ENCODE peak calls at places on chromosomes 1 and 21, in six cellular contexts. O is CD4-positive, CD25-positive, alpha-beta regulatory T cell; B is NCI-H510A treated with DMSO at 0.1 percent for 48 hours; C is GM12891; A is PC-9; M is A549. H is an unnamed sample.

GRCh38 chr1:155651861-155652661 is 36.5 kb downstream of the YY1AP1 start:
- DNase-seq in A (peak), M (no peak), C (no peak), O (no peak), B (no peak), H (no peak)

GRCh38 chr1:24694380-24694843 is 50.8 kb upstream of the CLIC4 start:
- DNase-seq in C (no peak), B (peak), A (no peak), O (no peak), M (no peak), H (no peak)

GRCh38 chr1:10678395-10678794 is 118.1 kb downstream of the CASZ1 start:
- DNase-seq in B (no peak), A (no peak), C (no peak), O (no peak), M (no peak), H (no peak)

GRCh38 chr1:113890816-113891215 is 3.4 kb upstream of the BCL2L15 start:
- DNase-seq in A (no peak), O (no peak), C (no peak), B (no peak), M (no peak), H (no peak)

GRCh38 chr1:51621841-51622454 is 5.1 kb downstream of the OSBPL9 start:
- DNase-seq in A (no peak), B (no peak), O (no peak), C (no peak), M (no peak), H (no peak)

GRCh38 chr1:111045033-111045722 is 81.5 kb upstream of the LRIF1 start:
- DNase-seq in C (no peak), A (peak), B (no peak), M (no peak), O (no peak), H (no peak)

GRCh38 chr1:51877434-51878306 is 857 bp downstream of the NRDC start:
- DNase-seq in O (peak), B (no peak), A (no peak), C (no peak), M (no peak), H (no peak)

GRCh38 chr1:11132571-11133293 is 33.1 kb upstream of the EXOSC10 start:
- DNase-seq in B (peak), C (no peak), A (no peak), M (no peak), O (no peak), H (no peak)

GRCh38 chr1:40703316-40703715 is 11.8 kb downstream of the NFYC start:
- DNase-seq in O (no peak), M (no peak), B (no peak), A (no peak), C (no peak), H (no peak)

GRCh38 chr1:13779930-13780329 is 79.9 kb downstream of the PRDM2 start:
- DNase-seq in O (no peak), C (no peak), A (no peak), B (no peak), M (no peak), H (no peak)

GRCh38 chr1:53580739-53581475 is 121.7 kb downstream of the DMRTB1 start:
- DNase-seq in O (no peak), M (no peak), A (no peak), C (no peak), B (no peak), H (no peak)

GRCh38 chr1:94122201-94122970 is 1.4 kb upstream of the ABCA4 start:
- DNase-seq in B (no peak), A (no peak), O (no peak), M (no peak), C (no peak), H (no peak)

GRCh38 chr1:109981128-109981379 is 3.5 kb upstream of the AHCYL1 start:
- DNase-seq in O (no peak), C (no peak), B (no peak), M (no peak), A (no peak), H (no peak)

GRCh38 chr1:219731771-219732170 is 118.9 kb upstream of the ZC3H11B start:
- DNase-seq in A (no peak), O (no peak), C (no peak), B (no peak), M (no peak), H (no peak)

GRCh38 chr1:89692601-89693503 is 59.9 kb downstream of the LRRC8C start:
- DNase-seq in B (no peak), C (no peak), M (no peak), A (no peak), O (no peak), H (peak)

GRCh38 chr21:44285547-44285992 is at the start of gene AIRE:
- DNase-seq in A (no peak), C (no peak), M (no peak), B (no peak), O (no peak), H (no peak)

GRCh38 chr1:95388041-95388440 is 154.0 kb downstream of the RWDD3 start:
- DNase-seq in O (no peak), C (no peak), M (no peak), A (no peak), B (peak), H (no peak)

GRCh38 chr21:41927727-41928409 is 25.9 kb downstream of the C2CD2 start:
- DNase-seq in O (peak), C (no peak), M (no peak), A (no peak), B (no peak), H (peak)

GRCh38 chr1:53619811-53620619 is 118.9 kb downstream of the GLIS1 start:
- DNase-seq in B (no peak), C (no peak), O (no peak), A (no peak), M (no peak), H (no peak)

GRCh38 chr1:200458780-200459179 is 48.9 kb upstream of the ZNF281 start:
- DNase-seq in A (no peak), C (no peak), M (no peak), B (no peak), O (no peak), H (no peak)

GRCh38 chr1:198498881-198499280 is 41.6 kb downstream of the ATP6V1G3 start:
- DNase-seq in M (no peak), C (no peak), A (peak), O (no peak), B (no peak), H (no peak)

GRCh38 chr1:206854401-206855129 is 10.9 kb upstream of the IL20 start:
- DNase-seq in B (no peak), A (peak), O (no peak), C (no peak), M (no peak), H (no peak)

GRCh38 chr21:38813554-38813953 is 7.8 kb downstream of the ETS2 start:
- DNase-seq in C (no peak), M (no peak), A (no peak), O (no peak), B (no peak), H (no peak)

GRCh38 chr21:36325373-36326010 is 5.5 kb downstream of the MORC3 start:
- DNase-seq in A (no peak), B (no peak), O (no peak), C (no peak), M (no peak), H (no peak)

GRCh38 chr1:115251856-115252255 is 86.2 kb downstream of the NGF start:
- DNase-seq in M (no peak), A (no peak), B (no peak), C (no peak), O (no peak), H (no peak)

GRCh38 chr21:43321111-43321510 is 105.8 kb downstream of the SIK1 start:
- DNase-seq in A (no peak), C (no peak), B (no peak), M (no peak), O (no peak), H (no peak)

GRCh38 chr1:94723899-94724298 is 96.3 kb upstream of the SLC44A3 start:
- DNase-seq in A (no peak), B (no peak), O (no peak), C (no peak), M (no peak), H (no peak)

GRCh38 chr1:201707027-201707426 is 121.9 kb upstream of the IPO9 start:
- DNase-seq in M (no peak), C (no peak), B (no peak), A (no peak), O (no peak), H (no peak)

GRCh38 chr1:29444782-29445325 is 208.5 kb downstream of the PTPRU start:
- DNase-seq in M (no peak), A (no peak), B (no peak), O (no peak), C (no peak), H (no peak)

GRCh38 chr1:204356997-204357396 is 2.7 kb downstream of the PLEKHA6 start:
- DNase-seq in B (no peak), A (no peak), M (no peak), C (no peak), O (no peak), H (no peak)

GRCh38 chr1:22880174-22880601 is 92.5 kb downstream of the LACTBL1 start:
- DNase-seq in B (no peak), A (no peak), C (no peak), O (no peak), M (no peak), H (no peak)

GRCh38 chr21:26469789-26470188 is 103.3 kb downstream of the CYYR1 start:
- DNase-seq in C (no peak), O (no peak), B (no peak), A (no peak), M (no peak), H (no peak)

GRCh38 chr1:111878649-111879048 is 110.8 kb downstream of the KCND3 start:
- DNase-seq in O (no peak), B (no peak), M (no peak), C (no peak), A (no peak), H (no peak)

GRCh38 chr1:10728595-10729410 is 67.6 kb downstream of the CASZ1 start:
- DNase-seq in M (no peak), B (peak), C (no peak), A (no peak), O (no peak), H (no peak)

GRCh38 chr21:26965091-26965566 is 1.8 kb downstream of the ADAMTS5 start:
- DNase-seq in A (no peak), C (peak), B (no peak), O (no peak), M (no peak), H (no peak)

GRCh38 chr21:15853126-15853525 is 123.3 kb downstream of the USP25 start:
- DNase-seq in A (no peak), C (no peak), B (no peak), O (no peak), M (no peak), H (no peak)

GRCh38 chr1:225146478-225146877 is 217.0 kb downstream of the DNAH14 start:
- DNase-seq in B (no peak), M (no peak), O (no peak), C (no peak), A (no peak), H (no peak)

GRCh38 chr1:109254621-109255096 is 5.3 kb downstream of the CELSR2 start:
- DNase-seq in A (no peak), O (no peak), M (no peak), B (no peak), C (no peak), H (no peak)

GRCh38 chr1:182599339-182599738 is 4.8 kb downstream of the RGS16 start:
- DNase-seq in C (no peak), A (no peak), O (no peak), M (no peak), B (no peak), H (no peak)